ENCODE peak calls at places on chromosomes 6 and 20, in eight cellular contexts. One of them, this sample, is unnamed.

GRCh38 chr20:13400453-13400852 is 179.4 kb downstream of the ISM1 start:
- DNase-seq in GM12865: no peak
- DNase-seq in hepatocyte: no peak
- DNase-seq in cardiac muscle cell: no peak
- DNase-seq in HFFc6: no peak
- DNase-seq in fibroblast of the aortic adventitia: no peak
- DNase-seq in AG04450: no peak
- DNase-seq in Calu3: no peak
- DNase-seq in this sample: no peak

GRCh38 chr6:135251416-135251815 is 70.3 kb downstream of the MYB start:
- DNase-seq in fibroblast of the aortic adventitia: no peak
- DNase-seq in GM12865: no peak
- DNase-seq in cardiac muscle cell: no peak
- DNase-seq in hepatocyte: no peak
- DNase-seq in AG04450: no peak
- DNase-seq in Calu3: no peak
- DNase-seq in HFFc6: no peak
- DNase-seq in this sample: no peak

GRCh38 chr6:23349521-23350147 is 776.4 kb upstream of the NRSN1 start:
- DNase-seq in cardiac muscle cell: peak; percentile 60
- DNase-seq in fibroblast of the aortic adventitia: peak; percentile 57
- DNase-seq in AG04450: peak; percentile 68
- DNase-seq in hepatocyte: peak; percentile 44
- DNase-seq in HFFc6: peak; percentile 13
- DNase-seq in Calu3: peak; percentile 7
- DNase-seq in GM12865: no peak
- DNase-seq in this sample: no peak

GRCh38 chr20:64211874-64212658 is 43.5 kb upstream of the PCMTD2 start:
- DNase-seq in hepatocyte: no peak
- DNase-seq in AG04450: no peak
- DNase-seq in Calu3: no peak
- DNase-seq in GM12865: no peak
- DNase-seq in fibroblast of the aortic adventitia: no peak
- DNase-seq in HFFc6: no peak
- DNase-seq in cardiac muscle cell: no peak
- DNase-seq in this sample: no peak

GRCh38 chr20:57251344-57251743 is 15.1 kb downstream of the BMP7 start:
- DNase-seq in cardiac muscle cell: no peak
- DNase-seq in fibroblast of the aortic adventitia: no peak
- DNase-seq in GM12865: peak; percentile 13
- DNase-seq in Calu3: no peak
- DNase-seq in hepatocyte: no peak
- DNase-seq in AG04450: no peak
- DNase-seq in HFFc6: no peak
- DNase-seq in this sample: no peak

GRCh38 chr6:40378725-40379074 is 208.5 kb downstream of the LRFN2 start:
- DNase-seq in fibroblast of the aortic adventitia: no peak
- DNase-seq in GM12865: no peak
- DNase-seq in hepatocyte: no peak
- DNase-seq in HFFc6: no peak
- DNase-seq in cardiac muscle cell: no peak
- DNase-seq in Calu3: no peak
- DNase-seq in AG04450: no peak
- DNase-seq in this sample: no peak

GRCh38 chr6:76495909-76496308 is 423.4 kb upstream of the IMPG1 start:
- DNase-seq in GM12865: no peak
- DNase-seq in fibroblast of the aortic adventitia: no peak
- DNase-seq in hepatocyte: no peak
- DNase-seq in cardiac muscle cell: no peak
- DNase-seq in AG04450: no peak
- DNase-seq in HFFc6: no peak
- DNase-seq in Calu3: no peak
- DNase-seq in this sample: peak; percentile 6

GRCh38 chr6:49626811-49627210 is 9.8 kb downstream of the RHAG start:
- DNase-seq in hepatocyte: no peak
- DNase-seq in GM12865: no peak
- DNase-seq in fibroblast of the aortic adventitia: no peak
- DNase-seq in cardiac muscle cell: no peak
- DNase-seq in AG04450: no peak
- DNase-seq in HFFc6: no peak
- DNase-seq in Calu3: no peak
- DNase-seq in this sample: no peak

GRCh38 chr20:62502496-62503095 is 26.8 kb upstream of the GATA5 start:
- DNase-seq in AG04450: no peak
- DNase-seq in Calu3: no peak
- DNase-seq in cardiac muscle cell: no peak
- DNase-seq in HFFc6: no peak
- DNase-seq in GM12865: no peak
- DNase-seq in fibroblast of the aortic adventitia: no peak
- DNase-seq in hepatocyte: no peak
- DNase-seq in this sample: no peak

DNA sequence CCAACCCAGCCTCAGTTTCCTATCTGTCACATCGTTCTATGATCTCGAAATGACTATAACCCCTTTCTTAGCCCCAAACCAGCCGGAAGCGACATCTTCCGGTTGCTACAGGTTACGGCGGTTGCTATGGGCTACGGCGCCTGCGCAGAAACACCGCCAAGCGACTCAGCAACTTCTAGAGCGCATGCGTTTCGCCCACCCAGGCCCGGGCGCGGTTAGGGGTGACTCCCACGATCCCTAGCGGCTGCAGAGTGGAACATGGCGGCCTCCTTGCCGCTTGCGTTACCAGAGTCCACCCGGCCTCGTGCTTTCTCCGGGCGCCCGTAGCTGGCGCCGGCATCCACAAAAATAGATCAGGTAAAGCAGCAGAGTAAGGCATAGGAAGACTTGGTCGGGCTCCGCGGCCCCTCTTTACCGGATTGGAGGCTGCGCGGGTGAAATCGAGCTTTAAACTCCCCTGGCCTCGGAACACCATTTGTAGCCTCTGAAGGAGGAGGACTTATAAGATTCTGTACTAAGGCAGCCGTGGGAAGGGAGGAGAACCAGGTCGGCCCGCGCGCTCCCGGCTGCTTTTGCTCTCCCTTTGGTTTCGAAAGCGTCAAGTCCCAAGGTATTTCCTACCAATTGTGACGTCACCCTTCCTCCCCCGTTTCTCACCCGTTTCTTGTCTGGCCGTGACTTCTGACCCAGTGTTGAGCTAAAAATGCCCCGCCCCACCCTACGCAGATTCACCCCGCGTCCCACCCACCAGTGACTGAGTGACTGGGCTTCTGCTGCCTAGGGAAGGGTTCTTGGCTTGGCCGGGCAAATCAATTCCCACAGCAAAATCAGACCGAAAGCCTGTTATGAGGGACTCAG is 3.5 kb downstream of the SDCBP2 start:
- DNase-seq in HFFc6: peak; percentile 95
- DNase-seq in cardiac muscle cell: peak; percentile 98
- DNase-seq in hepatocyte: peak; percentile 99
- DNase-seq in Calu3: peak; percentile 91
- DNase-seq in fibroblast of the aortic adventitia: peak; percentile 97
- DNase-seq in GM12865: peak; percentile 99
- DNase-seq in AG04450: peak; percentile 92
- DNase-seq in this sample: peak; percentile 97
- TF ChIP-seq CTCF in HFFc6: peak; percentile 57
- TF ChIP-seq CTCF in cardiac muscle cell: peak; percentile 8
- TF ChIP-seq CTCF in hepatocyte: no peak
- TF ChIP-seq CTCF in Calu3: no peak
- TF ChIP-seq CTCF in fibroblast of the aortic adventitia: no peak
- TF ChIP-seq CTCF in GM12865: peak; percentile 4
- TF ChIP-seq CTCF in AG04450: no peak
- TF ChIP-seq CTCF in this sample: no peak

GRCh38 chr20:49323622-49324238 is 45.9 kb upstream of the ZNFX1 start:
- DNase-seq in AG04450: peak; percentile 30
- DNase-seq in hepatocyte: peak; percentile 66
- DNase-seq in fibroblast of the aortic adventitia: peak; percentile 86
- DNase-seq in GM12865: peak; percentile 31
- DNase-seq in cardiac muscle cell: peak; percentile 85
- DNase-seq in HFFc6: peak; percentile 63
- DNase-seq in Calu3: peak; percentile 56
- DNase-seq in this sample: no peak
- TF ChIP-seq CTCF in AG04450: peak; percentile 48
- TF ChIP-seq CTCF in hepatocyte: peak; percentile 53
- TF ChIP-seq CTCF in fibroblast of the aortic adventitia: peak; percentile 64
- TF ChIP-seq CTCF in GM12865: peak; percentile 39
- TF ChIP-seq CTCF in cardiac muscle cell: peak; percentile 48
- TF ChIP-seq CTCF in HFFc6: peak; percentile 63
- TF ChIP-seq CTCF in Calu3: no peak
- TF ChIP-seq CTCF in this sample: no peak

GRCh38 chr6:26122793-26123674 is 35.8 kb downstream of the HFE start:
- DNase-seq in AG04450: peak; percentile 93
- DNase-seq in fibroblast of the aortic adventitia: peak; percentile 99
- DNase-seq in cardiac muscle cell: peak; percentile 99
- DNase-seq in HFFc6: peak; percentile 99
- DNase-seq in Calu3: peak; percentile 97
- DNase-seq in GM12865: peak; percentile 99
- DNase-seq in hepatocyte: peak; percentile 93
- DNase-seq in this sample: peak; percentile 73
- TF ChIP-seq CTCF in AG04450: peak; percentile 2
- TF ChIP-seq CTCF in fibroblast of the aortic adventitia: no peak
- TF ChIP-seq CTCF in cardiac muscle cell: no peak
- TF ChIP-seq CTCF in HFFc6: peak; percentile 6
- TF ChIP-seq CTCF in Calu3: no peak
- TF ChIP-seq CTCF in GM12865: no peak
- TF ChIP-seq CTCF in hepatocyte: no peak
- TF ChIP-seq CTCF in this sample: no peak

GRCh38 chr6:110357696-110358535 is at the start of gene METTL24:
- DNase-seq in AG04450: no peak
- DNase-seq in HFFc6: no peak
- DNase-seq in GM12865: no peak
- DNase-seq in fibroblast of the aortic adventitia: no peak
- DNase-seq in Calu3: peak; percentile 44
- DNase-seq in cardiac muscle cell: no peak
- DNase-seq in hepatocyte: peak; percentile 77
- DNase-seq in this sample: peak; percentile 75
- TF ChIP-seq CTCF in AG04450: no peak
- TF ChIP-seq CTCF in HFFc6: no peak
- TF ChIP-seq CTCF in GM12865: no peak
- TF ChIP-seq CTCF in fibroblast of the aortic adventitia: no peak
- TF ChIP-seq CTCF in Calu3: no peak
- TF ChIP-seq CTCF in cardiac muscle cell: no peak
- TF ChIP-seq CTCF in hepatocyte: no peak
- TF ChIP-seq CTCF in this sample: no peak

This sample was measured in nephron progenitor cell.